ENCODE peak calls at places on chromosomes 6 and 20, in nine cellular contexts. O, T, I, Z, W, M, N, V and H are unnamed samples.

GRCh38 chr6:144675231-144675861 is 390.2 kb downstream of the UTRN start:
- DNase-seq in O (no peak), T (no peak), I (no peak), Z (peak), W (no peak), M (no peak), N (no peak), V (no peak), H (no peak)

GRCh38 chr20:33716498-33716897 is 3.6 kb downstream of the PXMP4 start:
- DNase-seq in O (no peak), T (no peak), I (no peak), Z (no peak), W (no peak), M (no peak), N (no peak), V (no peak), H (no peak)

GRCh38 chr6:71229466-71229865 is 59.1 kb upstream of the OGFRL1 start:
- DNase-seq in O (no peak), T (no peak), I (no peak), Z (no peak), W (no peak), M (no peak), N (no peak), V (no peak), H (no peak)

GRCh38 chr6:164086326-164086887 is 671.9 kb downstream of the QKI start:
- DNase-seq in O (no peak), T (no peak), I (no peak), Z (no peak), W (no peak), M (no peak), N (no peak), V (no peak), H (no peak)

GRCh38 chr6:37369321-37370196 is 15.8 kb downstream of the RNF8 start:
- DNase-seq in O (no peak), T (peak), I (no peak), Z (no peak), W (no peak), M (no peak), N (no peak), V (no peak), H (no peak)

GRCh38 chr6:127833336-127833735 is 67.5 kb downstream of the THEMIS start:
- DNase-seq in O (no peak), T (no peak), I (no peak), Z (no peak), W (no peak), M (no peak), N (no peak), V (no peak), H (no peak)

GRCh38 chr6:164928041-164928321 is 381.4 kb downstream of the C6orf118 start:
- DNase-seq in O (no peak), T (no peak), I (no peak), Z (no peak), W (no peak), M (no peak), N (no peak), V (no peak), H (no peak)

GRCh38 chr6:16433338-16433737 is 195.0 kb downstream of the GMPR start:
- DNase-seq in O (no peak), T (no peak), I (no peak), Z (no peak), W (no peak), M (no peak), N (no peak), V (no peak), H (no peak)

GRCh38 chr6:130810307-130811030 is 16.7 kb upstream of the SMLR1 start:
- DNase-seq in O (no peak), T (peak), I (no peak), Z (no peak), W (no peak), M (no peak), N (no peak), V (no peak), H (no peak)

GRCh38 chr6:45387236-45387635 is 9.5 kb upstream of the SUPT3H start:
- DNase-seq in O (no peak), T (peak), I (no peak), Z (no peak), W (no peak), M (no peak), N (no peak), V (no peak), H (no peak)

GRCh38 chr6:52299598-52300144 is 15.1 kb upstream of the MCM3 start:
- DNase-seq in O (no peak), T (no peak), I (no peak), Z (no peak), W (no peak), M (no peak), N (no peak), V (no peak), H (no peak)

GRCh38 chr6:5205877-5206840 is 54.6 kb downstream of the LYRM4 start:
- DNase-seq in O (peak), T (peak), I (no peak), Z (peak), W (no peak), M (no peak), N (no peak), V (no peak), H (no peak)

GRCh38 chr6:44041461-44042260 is 85.6 kb downstream of the MRPL14 start:
- DNase-seq in O (peak), T (peak), I (no peak), Z (peak), W (no peak), M (no peak), N (peak), V (peak), H (no peak)

GRCh38 chr6:57190140-57190539 is 18.0 kb downstream of the BAG2 start:
- DNase-seq in O (peak), T (peak), I (no peak), Z (no peak), W (no peak), M (no peak), N (no peak), V (peak), H (no peak)

GRCh38 chr6:27290065-27290849 is 21.8 kb downstream of the POM121L2 start:
- DNase-seq in O (no peak), T (peak), I (no peak), Z (no peak), W (no peak), M (no peak), N (no peak), V (no peak), H (peak)

GRCh38 chr20:50877232-50877631 is 54.0 kb downstream of the ADNP start:
- DNase-seq in O (no peak), T (no peak), I (no peak), Z (no peak), W (no peak), M (no peak), N (no peak), V (no peak), H (no peak)

GRCh38 chr20:31866221-31866620 is 4.1 kb downstream of the DUSP15 start:
- DNase-seq in O (no peak), T (no peak), I (no peak), Z (no peak), W (no peak), M (no peak), N (no peak), V (no peak), H (no peak)

GRCh38 chr20:38184098-38184497 is 19.0 kb upstream of the TGM2 start:
- DNase-seq in O (no peak), T (no peak), I (no peak), Z (no peak), W (no peak), M (no peak), N (no peak), V (peak), H (peak)

GRCh38 chr20:37907677-37908397 is 4.9 kb downstream of the VSTM2L start:
- DNase-seq in O (no peak), T (peak), I (no peak), Z (peak), W (no peak), M (no peak), N (peak), V (peak), H (peak)

GRCh38 chr6:36751833-36752186 is 54.2 kb downstream of the RAB44 start:
- DNase-seq in O (no peak), T (no peak), I (no peak), Z (no peak), W (no peak), M (no peak), N (no peak), V (no peak), H (no peak)

GRCh38 chr6:54847799-54848597 is 1.4 kb downstream of the FAM83B start:
- DNase-seq in O (no peak), T (peak), I (no peak), Z (peak), W (no peak), M (no peak), N (peak), V (peak), H (no peak)

GRCh38 chr20:17583126-17583525 is 13.3 kb downstream of the DSTN start:
- DNase-seq in O (no peak), T (no peak), I (no peak), Z (no peak), W (no peak), M (no peak), N (no peak), V (no peak), H (no peak)

GRCh38 chr20:878511-879307 is 37.4 kb downstream of the ANGPT4 start:
- DNase-seq in O (peak), T (peak), I (peak), Z (no peak), W (peak), M (peak), N (no peak), V (peak), H (peak)

GRCh38 chr6:17269840-17270239 is 11.3 kb upstream of the RBM24 start:
- DNase-seq in O (no peak), T (peak), I (no peak), Z (peak), W (no peak), M (no peak), N (peak), V (no peak), H (no peak)

GRCh38 chr20:16397053-16397452 is 176.2 kb downstream of the KIF16B start:
- DNase-seq in O (no peak), T (peak), I (no peak), Z (no peak), W (no peak), M (no peak), N (no peak), V (no peak), H (no peak)

GRCh38 chr20:36063916-36064660 is 90.5 kb upstream of the EPB41L1 start:
- DNase-seq in O (no peak), T (no peak), I (no peak), Z (no peak), W (no peak), M (no peak), N (no peak), V (no peak), H (no peak)

GRCh38 chr6:111614833-111615582 is 9.3 kb upstream of the TRAF3IP2 start:
- DNase-seq in O (peak), T (no peak), I (no peak), Z (no peak), W (no peak), M (no peak), N (no peak), V (no peak), H (peak)

GRCh38 chr6:6090861-6091607 is 84.3 kb upstream of the NRN1 start:
- DNase-seq in O (no peak), T (no peak), I (no peak), Z (no peak), W (no peak), M (no peak), N (no peak), V (no peak), H (no peak)

GRCh38 chr6:5783584-5784089 is 223.1 kb downstream of the NRN1 start:
- DNase-seq in O (no peak), T (no peak), I (no peak), Z (no peak), W (no peak), M (no peak), N (no peak), V (no peak), H (no peak)

GRCh38 chr20:58895099-58895795 is 42.7 kb downstream of the GNAS start:
- DNase-seq in O (no peak), T (no peak), I (no peak), Z (no peak), W (no peak), M (no peak), N (no peak), V (no peak), H (no peak)

GRCh38 chr20:13510837-13511488 is 127.8 kb downstream of the TASP1 start:
- DNase-seq in O (no peak), T (peak), I (no peak), Z (no peak), W (no peak), M (no peak), N (no peak), V (no peak), H (no peak)

GRCh38 chr6:28250747-28251146 is 1.3 kb downstream of the ZKSCAN4 start:
- DNase-seq in O (no peak), T (no peak), I (no peak), Z (no peak), W (no peak), M (no peak), N (no peak), V (no peak), H (no peak)

GRCh38 chr20:6558361-6558760 is 209.1 kb upstream of the BMP2 start:
- DNase-seq in O (no peak), T (no peak), I (no peak), Z (no peak), W (no peak), M (no peak), N (no peak), V (no peak), H (no peak)

GRCh38 chr20:45056473-45057148 is 44.3 kb downstream of the KCNS1 start:
- DNase-seq in O (no peak), T (no peak), I (no peak), Z (no peak), W (no peak), M (no peak), N (no peak), V (no peak), H (no peak)

GRCh38 chr6:84052204-84052882 is 18.8 kb downstream of the MRAP2 start:
- DNase-seq in O (peak), T (peak), I (no peak), Z (peak), W (no peak), M (no peak), N (no peak), V (peak), H (peak)

GRCh38 chr6:3159805-3160781 is 2.7 kb upstream of the TUBB2A start:
- DNase-seq in O (peak), T (no peak), I (no peak), Z (no peak), W (no peak), M (no peak), N (no peak), V (peak), H (no peak)

GRCh38 chr6:3152689-3153088 is 4.7 kb downstream of the TUBB2A start:
- DNase-seq in O (no peak), T (no peak), I (no peak), Z (no peak), W (no peak), M (no peak), N (no peak), V (no peak), H (no peak)

GRCh38 chr6:3162565-3163247 is 5.4 kb upstream of the TUBB2A start:
- DNase-seq in O (peak), T (peak), I (peak), Z (no peak), W (peak), M (peak), N (no peak), V (peak), H (peak)

GRCh38 chr6:3162067-3162497 is 4.7 kb upstream of the TUBB2A start:
- DNase-seq in O (peak), T (no peak), I (no peak), Z (no peak), W (no peak), M (no peak), N (no peak), V (no peak), H (no peak)

GRCh38 chr6:3157151-3157933 is at the start of gene TUBB2A:
- DNase-seq in O (peak), T (peak), I (peak), Z (no peak), W (peak), M (peak), N (no peak), V (peak), H (peak)
- TF ChIP-seq CTCF in O (no peak), T (peak), I (peak), Z (no peak), W (peak), M (peak), N (peak), V (peak), H (no peak)

DNA sequence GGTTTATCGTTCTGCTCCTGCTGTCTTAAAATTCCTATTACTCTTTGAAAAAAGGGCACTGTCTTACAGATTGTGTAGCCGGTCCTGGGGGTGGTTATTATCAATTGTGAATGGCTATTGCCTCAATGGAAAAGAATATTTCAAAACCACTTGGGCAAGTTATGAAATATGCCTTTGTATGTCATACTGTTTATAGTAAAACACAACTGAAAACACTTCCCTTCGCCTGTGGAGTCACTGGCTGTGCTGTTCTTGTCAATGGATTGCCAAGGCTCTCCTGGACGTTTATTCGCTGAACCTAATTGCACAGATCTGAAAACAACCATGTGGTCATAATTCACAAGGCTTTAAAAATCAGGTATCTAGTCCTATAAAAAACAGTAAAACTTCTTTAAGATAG is 47.8 kb upstream of the TAGAP start:
- DNase-seq in O (peak), T (no peak), I (no peak), Z (peak), W (no peak), M (no peak), N (no peak), V (no peak), H (no peak)
- TF ChIP-seq CTCF in O (no peak), T (no peak), I (no peak), Z (no peak), W (no peak), M (no peak), N (no peak), V (no peak), H (no peak)

GRCh38 chr6:66496659-66497058 is 789.6 kb upstream of the EYS start:
- DNase-seq in O (peak), T (no peak), I (peak), Z (no peak), W (no peak), M (no peak), N (no peak), V (peak), H (no peak)
- TF ChIP-seq CTCF in O (peak), T (no peak), I (peak), Z (no peak), W (no peak), M (peak), N (no peak), V (no peak), H (peak)

GRCh38 chr6:102994866-102995265 is 1601.4 kb downstream of the GRIK2 start:
- DNase-seq in O (no peak), T (no peak), I (no peak), Z (no peak), W (no peak), M (no peak), N (no peak), V (no peak), H (no peak)
- TF ChIP-seq CTCF in O (no peak), T (no peak), I (no peak), Z (no peak), W (no peak), M (no peak), N (no peak), V (no peak), H (no peak)

GRCh38 chr20:20459726-20460125 is 91.8 kb downstream of the INSM1 start:
- DNase-seq in O (no peak), T (no peak), I (no peak), Z (no peak), W (no peak), M (no peak), N (no peak), V (no peak), H (no peak)
- TF ChIP-seq CTCF in O (no peak), T (no peak), I (no peak), Z (no peak), W (no peak), M (no peak), N (no peak), V (no peak), H (no peak)

GRCh38 chr6:38603966-38604365 is 35.8 kb downstream of the BTBD9 start:
- DNase-seq in O (no peak), T (peak), I (no peak), Z (no peak), W (no peak), M (no peak), N (no peak), V (no peak), H (no peak)
- TF ChIP-seq CTCF in O (no peak), T (no peak), I (no peak), Z (no peak), W (no peak), M (no peak), N (no peak), V (no peak), H (no peak)

GRCh38 chr20:49676581-49677291 is 36.9 kb downstream of the B4GALT5 start:
- DNase-seq in O (peak), T (peak), I (peak), Z (no peak), W (no peak), M (no peak), N (no peak), V (peak), H (no peak)

GRCh38 chr20:49671429-49671828 is 42.2 kb downstream of the B4GALT5 start:
- DNase-seq in O (no peak), T (no peak), I (no peak), Z (no peak), W (no peak), M (no peak), N (no peak), V (no peak), H (no peak)

GRCh38 chr20:49672109-49672681 is 41.5 kb downstream of the B4GALT5 start:
- DNase-seq in O (no peak), T (no peak), I (no peak), Z (no peak), W (no peak), M (no peak), N (no peak), V (no peak), H (no peak)

GRCh38 chr20:49675368-49676151 is 38.1 kb downstream of the B4GALT5 start:
- DNase-seq in O (no peak), T (no peak), I (peak), Z (no peak), W (peak), M (no peak), N (no peak), V (peak), H (no peak)

GRCh38 chr20:49674383-49675352 is 39.0 kb downstream of the B4GALT5 start:
- DNase-seq in O (no peak), T (peak), I (no peak), Z (peak), W (no peak), M (no peak), N (no peak), V (peak), H (no peak)
- TF ChIP-seq CTCF in O (no peak), T (peak), I (no peak), Z (peak), W (no peak), M (no peak), N (peak), V (no peak), H (no peak)